ENCODE peak calls at places on chromosome 12, in nine cellular contexts. G is SK-N-MC, Q is GM12878, M is sigmoid colon, A is SK-N-SH, W is HCT116, O is H1, T is suprapubic skin, U is stomach. K is an unnamed sample.

GRCh38 chr12:91753649-91754048 is 392.0 kb downstream of the BTG1 start:
- DNase-seq in W (no peak), O (no peak), U (no peak), T (no peak), G (no peak), Q (no peak), A (no peak), M (no peak), K (no peak)

GRCh38 chr12:94621662-94622359 is 28.5 kb downstream of the TMCC3 start:
- DNase-seq in M (no peak), T (no peak), W (no peak), G (no peak), Q (peak; percentile 87), A (no peak), U (no peak), O (no peak), K (no peak)

GRCh38 chr12:76768566-76768965 is 4.7 kb downstream of the ZDHHC17 start:
- DNase-seq in U (no peak), W (no peak), T (no peak), M (no peak), Q (no peak), A (no peak), O (no peak), G (no peak), K (no peak)

GRCh38 chr12:63276537-63277365 is 125.8 kb upstream of the AVPR1A start:
- DNase-seq in O (peak; percentile 38), G (peak; percentile 3), A (peak; percentile 5), U (peak; percentile 61), T (no peak), Q (no peak), M (no peak), W (peak; percentile 61), K (no peak)

GRCh38 chr12:18864900-18865561 is 127.1 kb downstream of the CAPZA3 start:
- DNase-seq in M (no peak), G (no peak), U (no peak), A (peak; percentile 0), W (no peak), O (no peak), T (no peak), Q (no peak), K (no peak)

GRCh38 chr12:50637870-50638481 is 125.9 kb upstream of the ATF1 start:
- DNase-seq in A (peak; percentile 45), M (no peak), Q (no peak), U (no peak), O (no peak), G (no peak), W (no peak), T (no peak), K (no peak)

GRCh38 chr12:106145539-106146447 is 7.0 kb upstream of the NUAK1 start:
- DNase-seq in G (no peak), M (no peak), U (peak; percentile 80), O (no peak), W (no peak), T (no peak), A (no peak), Q (no peak), K (no peak)

GRCh38 chr12:42968426-42968825 is 378.9 kb upstream of the PRICKLE1 start:
- DNase-seq in T (no peak), U (no peak), G (no peak), A (no peak), W (no peak), Q (no peak), M (no peak), O (no peak), K (no peak)

GRCh38 chr12:40015360-40015759 is 90.5 kb downstream of the SLC2A13 start:
- DNase-seq in U (no peak), G (no peak), Q (no peak), A (no peak), W (no peak), O (no peak), M (no peak), T (no peak), K (no peak)

GRCh38 chr12:79766705-79767464 is 76.1 kb upstream of the PAWR start:
- DNase-seq in Q (no peak), A (no peak), T (no peak), M (no peak), U (no peak), O (no peak), W (no peak), G (no peak), K (no peak)

GRCh38 chr12:106284294-106285105 is 18.0 kb upstream of the TCP11L2 start:
- DNase-seq in M (no peak), Q (no peak), A (no peak), O (no peak), U (no peak), T (no peak), W (no peak), G (no peak), K (no peak)

GRCh38 chr12:89070603-89071002 is 281.7 kb downstream of the DUSP6 start:
- DNase-seq in W (no peak), T (no peak), M (no peak), A (no peak), G (no peak), Q (no peak), U (no peak), O (no peak), K (no peak)

GRCh38 chr12:79691299-79692248 is 810 bp upstream of the PAWR start:
- DNase-seq in M (no peak), T (peak; percentile 65), O (no peak), Q (no peak), W (no peak), U (no peak), G (no peak), A (peak; percentile 15), K (no peak)

GRCh38 chr12:116455540-116456306 is 103.5 kb upstream of the MAP1LC3B2 start:
- DNase-seq in O (no peak), T (peak; percentile 92), A (peak; percentile 38), W (peak; percentile 85), G (no peak), M (peak; percentile 96), Q (no peak), U (peak; percentile 48), K (peak; percentile 75)

GRCh38 chr12:53381739-53382630 is 2.0 kb downstream of the SP1 start:
- DNase-seq in A (no peak), W (no peak), T (peak; percentile 77), M (peak; percentile 75), Q (peak; percentile 63), G (no peak), O (no peak), U (peak; percentile 57), K (no peak)

GRCh38 chr12:115253049-115253448 is 569.1 kb upstream of the TBX3 start:
- DNase-seq in T (no peak), W (no peak), U (no peak), G (no peak), A (no peak), O (no peak), Q (no peak), M (no peak), K (no peak)

GRCh38 chr12:132530851-132531250 is 40.9 kb downstream of the FBRSL1 start:
- DNase-seq in A (no peak), Q (no peak), G (no peak), T (no peak), U (no peak), O (no peak), W (no peak), M (no peak), K (no peak)
- H3K9me3 ChIP-seq in A (no peaks in the 10 kb centered on the region), Q (no peaks in the 10 kb centered on the region), G (no peaks in the 10 kb centered on the region), T (no peaks in the 10 kb centered on the region), U (peaks cover 7% of the 10 kb centered on the region), O (peaks cover 62% of the 10 kb centered on the region), W (peaks cover 17% of the 10 kb centered on the region), M (no peaks in the 10 kb centered on the region), K (no peaks in the 10 kb centered on the region)

DNA sequence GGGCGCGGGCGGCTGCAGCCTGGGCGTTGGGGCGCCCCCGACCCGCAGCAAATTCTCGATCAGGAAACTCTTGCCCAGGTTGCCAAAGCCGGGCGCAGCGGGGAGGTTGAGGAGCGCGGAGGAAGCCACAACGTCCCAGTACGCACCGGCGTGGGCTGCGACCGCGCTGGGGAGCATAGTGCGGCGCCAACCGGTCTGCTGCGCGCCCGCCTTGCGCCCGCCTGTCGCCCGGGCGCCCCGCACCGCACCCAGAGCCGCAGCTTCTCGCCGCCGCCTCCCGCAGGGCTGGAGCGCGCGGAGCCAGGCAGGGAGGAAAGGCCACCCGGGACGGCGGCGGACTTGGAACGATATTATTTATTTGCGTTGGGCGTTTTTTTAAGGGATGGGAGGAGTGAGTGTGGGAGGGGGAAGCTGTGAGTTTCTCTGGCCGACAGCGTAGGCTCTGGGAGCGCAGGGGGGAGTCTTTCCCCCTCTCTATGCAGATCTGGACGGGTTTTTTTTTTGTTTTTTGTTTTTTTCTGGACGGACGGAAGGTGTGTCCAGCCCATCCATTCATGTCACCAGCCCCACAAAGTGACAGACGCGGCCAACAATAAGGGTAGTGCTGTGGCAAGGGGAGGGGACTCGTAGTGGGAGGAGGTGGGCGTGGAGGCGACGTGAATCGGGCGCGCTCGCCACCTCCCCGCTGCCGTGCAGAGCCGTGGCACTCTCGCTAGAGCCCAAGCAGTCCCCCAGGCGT is at the start of gene DBX2:
- DNase-seq in T (no peak), Q (no peak), A (peak; percentile 59), O (no peak), W (no peak), M (no peak), U (no peak), G (no peak), K (no peak)
- H3K4me3 ChIP-seq in T (peak within 1 kb of the TSS; percentile 51), Q (no peak within 1 kb of the TSS), A (peak within 1 kb of the TSS; percentile 17), O (peak within 1 kb of the TSS; percentile 63), W (no peak within 1 kb of the TSS), M (peak within 1 kb of the TSS; percentile 6), U (peak within 1 kb of the TSS; percentile 25), G (peak within 1 kb of the TSS; percentile 92), K (peak within 1 kb of the TSS; percentile 62)

GRCh38 chr12:30330565-30330964 is 365.1 kb downstream of the IPO8 start:
- DNase-seq in G (no peak), U (no peak), A (no peak), T (no peak), O (no peak), Q (no peak), W (no peak), M (no peak), K (no peak)
- TF ChIP-seq POLR2AphosphoS5 in G (no peak), U (no peak), A (no peak), T (no peak), O (no peak), Q (no peak), W (no peak), M (no peak), K (no peak)

DNA sequence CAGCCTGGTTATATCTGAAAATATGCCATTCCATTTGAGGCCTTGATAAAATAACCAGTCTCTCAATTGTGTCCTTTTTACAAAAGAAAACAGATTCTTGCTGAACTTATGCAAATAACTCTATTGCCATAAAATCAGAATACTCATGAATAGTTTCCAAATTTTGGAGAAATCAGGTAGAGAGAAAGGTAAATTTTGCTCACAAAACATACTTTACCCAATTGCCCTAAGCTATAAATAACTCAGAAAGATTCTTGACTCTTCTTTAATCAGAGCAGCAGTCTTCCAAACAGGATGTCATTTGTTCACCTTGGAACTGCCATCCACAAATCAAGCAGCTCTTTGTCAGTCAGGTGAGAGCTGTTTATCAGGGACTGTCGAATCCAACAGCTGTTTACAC is 12.6 kb downstream of the ZNF26 start:
- DNase-seq in U (no peak), M (no peak), W (no peak), A (no peak), T (no peak), Q (no peak), O (no peak), G (no peak), K (no peak)
- H3K9me3 ChIP-seq in U (peaks cover 100% of the 10 kb centered on the region), M (peaks cover 18% of the 10 kb centered on the region), W (peaks cover 16% of the 10 kb centered on the region), A (peaks cover 32% of the 10 kb centered on the region), T (peaks cover 94% of the 10 kb centered on the region), Q (peaks cover 46% of the 10 kb centered on the region), O (peaks cover 77% of the 10 kb centered on the region), G (peaks cover 15% of the 10 kb centered on the region), K (peaks cover 95% of the 10 kb centered on the region)

K was measured in breast epithelium.